ENCODE peak calls at places on chromosomes 3 and 15, in seven cellular contexts. One of them, this sample, is unnamed.

GRCh38 chr3:185528481-185529009 is 23.8 kb downstream of the LIPH start:
- DNase-seq in AG08396: no peak
- DNase-seq in GM19239: no peak
- DNase-seq in uterus: no peak
- DNase-seq in H4: no peak
- DNase-seq in A172: no peak
- DNase-seq in caudate nucleus: no peak
- DNase-seq in this sample: no peak

GRCh38 chr3:16467368-16467767 is 46.1 kb downstream of the RFTN1 start:
- DNase-seq in AG08396: no peak
- DNase-seq in A172: no peak
- DNase-seq in GM19239: peak
- DNase-seq in uterus: no peak
- DNase-seq in H4: no peak
- DNase-seq in caudate nucleus: no peak
- DNase-seq in this sample: peak

GRCh38 chr15:75349851-75350588 is 3.2 kb downstream of the NEIL1 start:
- DNase-seq in AG08396: no peak
- DNase-seq in H4: no peak
- DNase-seq in caudate nucleus: no peak
- DNase-seq in uterus: no peak
- DNase-seq in GM19239: peak
- DNase-seq in A172: no peak
- DNase-seq in this sample: peak

GRCh38 chr15:77869021-77869895 is 208.3 kb downstream of the TBC1D2B start:
- DNase-seq in GM19239: no peak
- DNase-seq in A172: peak
- DNase-seq in AG08396: no peak
- DNase-seq in H4: no peak
- DNase-seq in uterus: no peak
- DNase-seq in caudate nucleus: no peak
- DNase-seq in this sample: no peak

GRCh38 chr15:25643120-25643519 is 204.3 kb upstream of the UBE3A start:
- DNase-seq in caudate nucleus: no peak
- DNase-seq in uterus: no peak
- DNase-seq in H4: no peak
- DNase-seq in A172: no peak
- DNase-seq in GM19239: no peak
- DNase-seq in AG08396: no peak
- DNase-seq in this sample: no peak

GRCh38 chr3:127690106-127690505 is 17.4 kb downstream of the ABTB1 start:
- DNase-seq in AG08396: peak
- DNase-seq in H4: no peak
- DNase-seq in caudate nucleus: no peak
- DNase-seq in GM19239: no peak
- DNase-seq in uterus: no peak
- DNase-seq in A172: peak
- DNase-seq in this sample: no peak

GRCh38 chr3:28149960-28150359 is 91.5 kb upstream of the CMC1 start:
- DNase-seq in A172: no peak
- DNase-seq in uterus: no peak
- DNase-seq in GM19239: no peak
- DNase-seq in caudate nucleus: no peak
- DNase-seq in H4: no peak
- DNase-seq in AG08396: no peak
- DNase-seq in this sample: no peak

GRCh38 chr15:28994142-28994829 is 108.5 kb downstream of the APBA2 start:
- DNase-seq in H4: no peak
- DNase-seq in A172: no peak
- DNase-seq in GM19239: no peak
- DNase-seq in caudate nucleus: no peak
- DNase-seq in AG08396: no peak
- DNase-seq in uterus: no peak
- DNase-seq in this sample: no peak

This sample was measured in T-helper 17 cell.